ENCODE peak calls at places on chromosome 20, in seven cellular contexts. X is AG09319; G is activated CD4-positive, alpha-beta T cell treated with anti-CD3 and anti-CD28 coated beads, Interleukin-2, amount 50 U/mL, for 48 hours; U is endothelial cell; K is CD8-positive, alpha-beta memory T cell; F is GM23338; J is NCI-H1417. Z is an unnamed sample.

GRCh38 chr20:44302026-44302669 is 8.9 kb downstream of the FITM2 start:
- DNase-seq in U (no peak), K (no peak), G (no peak), X (no peak), J (peak; percentile 51), F (no peak), Z (no peak)

GRCh38 chr20:24999568-24999967 is 7.0 kb upstream of the APMAP start:
- DNase-seq in J (no peak), K (no peak), X (no peak), U (no peak), G (no peak), F (no peak), Z (no peak)

GRCh38 chr20:44496976-44497375 is 21.3 kb downstream of the TTPAL start:
- DNase-seq in K (no peak), F (no peak), J (no peak), U (no peak), X (no peak), G (peak; percentile 59), Z (no peak)

GRCh38 chr20:6746901-6747609 is 20.4 kb upstream of the BMP2 start:
- DNase-seq in G (no peak), X (no peak), K (no peak), U (peak; percentile 9), F (peak; percentile 33), J (no peak), Z (no peak)

GRCh38 chr20:59470521-59470920 is 133.8 kb upstream of the PHACTR3 start:
- DNase-seq in F (no peak), X (no peak), U (no peak), G (no peak), J (no peak), K (no peak), Z (no peak)

GRCh38 chr20:34075647-34076046 is 36.4 kb downstream of the EIF2S2 start:
- DNase-seq in X (no peak), J (no peak), U (no peak), F (peak; percentile 60), K (no peak), G (no peak), Z (no peak)

GRCh38 chr20:61186771-61187170 is 65.3 kb upstream of the CDH4 start:
- DNase-seq in X (no peak), F (no peak), K (no peak), G (no peak), J (no peak), U (no peak), Z (no peak)

GRCh38 chr20:10893331-10893730 is 219.5 kb upstream of the JAG1 start:
- DNase-seq in K (no peak), F (no peak), J (no peak), X (no peak), G (no peak), U (no peak), Z (no peak)

GRCh38 chr20:16749573-16749972 is 1.4 kb downstream of the OTOR start:
- DNase-seq in K (no peak), G (no peak), J (no peak), F (peak; percentile 78), X (no peak), U (peak; percentile 43), Z (no peak)

GRCh38 chr20:11869641-11870040 is 48.1 kb upstream of the BTBD3 start:
- DNase-seq in F (no peak), U (no peak), X (no peak), G (no peak), K (no peak), J (no peak), Z (no peak)

GRCh38 chr20:49450281-49450707 is 32.2 kb downstream of the KCNB1 start:
- DNase-seq in U (no peak), J (no peak), G (no peak), X (no peak), F (peak; percentile 45), K (no peak), Z (no peak)

GRCh38 chr20:45064812-45065211 is 36.1 kb downstream of the KCNS1 start:
- DNase-seq in G (no peak), J (no peak), K (no peak), F (no peak), U (no peak), X (no peak), Z (no peak)

GRCh38 chr20:57734754-57735153 is 24.9 kb upstream of the PMEPA1 start:
- DNase-seq in J (no peak), X (no peak), U (no peak), K (no peak), F (no peak), G (no peak), Z (no peak)

GRCh38 chr20:8183526-8183925 is 51.5 kb downstream of the PLCB1 start:
- DNase-seq in K (no peak), J (no peak), X (no peak), G (no peak), F (no peak), U (no peak), Z (no peak)

GRCh38 chr20:60036346-60037119 is 78.3 kb downstream of the CDH26 start:
- DNase-seq in G (no peak), K (no peak), F (no peak), J (peak; percentile 19), X (no peak), U (no peak), Z (no peak)

GRCh38 chr20:32976746-32977145 is 27.5 kb downstream of the SUN5 start:
- DNase-seq in F (no peak), J (no peak), K (peak; percentile 41), X (no peak), U (no peak), G (no peak), Z (no peak)

GRCh38 chr20:59342017-59342957 is 41.9 kb downstream of the EDN3 start:
- DNase-seq in X (no peak), U (no peak), G (no peak), K (no peak), J (peak; percentile 65), F (no peak), Z (no peak)

GRCh38 chr20:13883425-13883824 is 98.6 kb downstream of the NDUFAF5 start:
- DNase-seq in F (no peak), J (peak; percentile 61), X (no peak), K (no peak), G (no peak), U (no peak), Z (no peak)

GRCh38 chr20:44734938-44735337 is 10.7 kb upstream of the KCNK15 start:
- DNase-seq in J (no peak), U (peak; percentile 32), F (peak; percentile 82), G (no peak), X (peak; percentile 48), K (no peak), Z (no peak)

GRCh38 chr20:53331151-53331973 is 262.3 kb downstream of the ZNF217 start:
- DNase-seq in X (no peak), U (no peak), J (no peak), F (peak; percentile 32), G (no peak), K (no peak), Z (no peak)

GRCh38 chr20:8176276-8176675 is 44.2 kb downstream of the PLCB1 start:
- DNase-seq in K (no peak), J (no peak), F (no peak), U (no peak), G (no peak), X (no peak), Z (no peak)

GRCh38 chr20:38092260-38092857 is 58.8 kb downstream of the RPRD1B start:
- DNase-seq in J (no peak), X (no peak), G (no peak), K (no peak), U (no peak), F (no peak), Z (no peak)

GRCh38 chr20:57374931-57375651 is 16.1 kb upstream of the RBM38 start:
- DNase-seq in F (no peak), U (no peak), K (no peak), J (no peak), G (no peak), X (no peak), Z (peak; percentile 87)

GRCh38 chr20:45911486-45912343 is at the start of gene PLTP:
- DNase-seq in K (peak; percentile 57), G (peak; percentile 28), F (peak; percentile 83), U (peak; percentile 65), J (no peak), X (no peak), Z (peak; percentile 94)

GRCh38 chr20:44969320-44969879 is 3.1 kb downstream of the STK4 start:
- DNase-seq in X (no peak), U (no peak), G (no peak), F (no peak), J (no peak), K (no peak), Z (no peak)

GRCh38 chr20:38585404-38586180 is 4.6 kb downstream of the ADIG start:
- DNase-seq in K (no peak), F (no peak), J (no peak), U (no peak), G (no peak), X (no peak), Z (no peak)

GRCh38 chr20:3669710-3670367 is 6.6 kb upstream of the GFRA4 start:
- DNase-seq in U (no peak), X (no peak), F (no peak), G (no peak), K (no peak), J (no peak), Z (no peak)

GRCh38 chr20:45336530-45337366 is 11.5 kb downstream of the SDC4 start:
- DNase-seq in X (peak; percentile 73), U (no peak), K (no peak), J (no peak), G (no peak), F (no peak), Z (no peak)

GRCh38 chr20:59452856-59453255 is 151.5 kb upstream of the PHACTR3 start:
- DNase-seq in G (no peak), F (no peak), U (no peak), X (no peak), K (no peak), J (no peak), Z (no peak)

GRCh38 chr20:47713941-47714450 is 71.3 kb downstream of the SULF2 start:
- DNase-seq in J (no peak), G (no peak), K (no peak), F (no peak), X (no peak), U (no peak), Z (peak; percentile 92)

GRCh38 chr20:1335961-1336698 is 7.2 kb upstream of the SDCBP2 start:
- DNase-seq in K (no peak), U (no peak), J (no peak), X (no peak), G (no peak), F (no peak), Z (peak; percentile 87)

GRCh38 chr20:8443464-8444072 is 311.5 kb downstream of the PLCB1 start:
- DNase-seq in X (no peak), J (no peak), G (no peak), U (no peak), F (peak; percentile 57), K (no peak), Z (no peak)

GRCh38 chr20:24914388-24915241 is 34.5 kb upstream of the CST7 start:
- DNase-seq in U (no peak), F (no peak), K (no peak), J (no peak), X (no peak), G (no peak), Z (peak; percentile 9)

GRCh38 chr20:37926612-37927011 is 23.7 kb downstream of the VSTM2L start:
- DNase-seq in G (no peak), K (no peak), X (no peak), U (no peak), F (no peak), J (no peak), Z (no peak)

GRCh38 chr20:24643731-24644130 is 174.3 kb downstream of the SYNDIG1 start:
- DNase-seq in J (no peak), X (no peak), U (no peak), G (no peak), K (no peak), F (no peak), Z (no peak)

GRCh38 chr20:12153616-12154015 is 235.9 kb downstream of the BTBD3 start:
- DNase-seq in U (no peak), J (no peak), G (no peak), K (no peak), X (no peak), F (no peak), Z (no peak)